ENCODE peak calls at places on chromosomes 13 and 19, in seven cellular contexts. T, B, I, Y, V, G and Z are unnamed samples.

GRCh38 chr13:50275392-50276063 is 260.3 kb downstream of the KCNRG start:
- DNase-seq in T (no peak), B (no peak), I (no peak), Y (peak; percentile 18), V (no peak), G (no peak), Z (no peak)

GRCh38 chr19:52599241-52599640 is 29.2 kb downstream of the ZNF701 start:
- DNase-seq in T (no peak), B (no peak), I (no peak), Y (no peak), V (no peak), G (no peak), Z (no peak)

GRCh38 chr13:98539655-98540054 is 37.3 kb downstream of the STK24 start:
- DNase-seq in T (no peak), B (no peak), I (no peak), Y (no peak), V (no peak), G (no peak), Z (no peak)

GRCh38 chr13:30194906-30195305 is 112.4 kb downstream of the KATNAL1 start:
- DNase-seq in T (no peak), B (no peak), I (no peak), Y (no peak), V (no peak), G (no peak), Z (no peak)

GRCh38 chr19:42069619-42070293 is at the start of gene GRIK5:
- DNase-seq in T (no peak), B (no peak), I (no peak), Y (no peak), V (no peak), G (peak; percentile 65), Z (no peak)

GRCh38 chr13:29756506-29756905 is 93.9 kb downstream of the UBL3 start:
- DNase-seq in T (no peak), B (no peak), I (no peak), Y (no peak), V (no peak), G (no peak), Z (no peak)

GRCh38 chr13:44573071-44573470 is 3.1 kb downstream of the TSC22D1 start:
- DNase-seq in T (no peak), B (no peak), I (no peak), Y (no peak), V (no peak), G (peak; percentile 60), Z (no peak)

GRCh38 chr13:51222510-51223283 is 499 bp downstream of the FAM124A start:
- DNase-seq in T (no peak), B (no peak), I (no peak), Y (no peak), V (peak; percentile 29), G (peak; percentile 69), Z (no peak)

GRCh38 chr19:7550987-7551761 is 15.7 kb downstream of the PNPLA6 start:
- DNase-seq in T (peak; percentile 81), B (no peak), I (peak; percentile 49), Y (no peak), V (peak; percentile 22), G (peak; percentile 97), Z (no peak)

GRCh38 chr19:45231891-45232290 is 13.3 kb downstream of the EXOC3L2 start:
- DNase-seq in T (no peak), B (no peak), I (no peak), Y (no peak), V (no peak), G (no peak), Z (no peak)

GRCh38 chr19:5369962-5370367 is 29.4 kb upstream of the PTPRS start:
- DNase-seq in T (peak; percentile 54), B (no peak), I (peak; percentile 48), Y (peak; percentile 48), V (peak; percentile 18), G (peak; percentile 73), Z (no peak)

GRCh38 chr19:40358773-40359172 is 10.3 kb downstream of the PLD3 start:
- DNase-seq in T (peak; percentile 20), B (no peak), I (peak; percentile 81), Y (no peak), V (peak; percentile 39), G (no peak), Z (no peak)

GRCh38 chr19:14363203-14364097 is 17.8 kb upstream of the ADGRE5 start:
- DNase-seq in T (peak; percentile 75), B (no peak), I (no peak), Y (peak; percentile 63), V (peak; percentile 40), G (peak; percentile 78), Z (no peak)

GRCh38 chr13:114124921-114125320 is 7.5 kb downstream of the RASA3 start:
- DNase-seq in T (no peak), B (peak; percentile 58), I (no peak), Y (peak; percentile 82), V (no peak), G (no peak), Z (peak; percentile 81)

GRCh38 chr19:44764975-44765948 is 12.4 kb upstream of the CBLC start:
- DNase-seq in T (peak; percentile 84), B (no peak), I (no peak), Y (no peak), V (no peak), G (no peak), Z (no peak)

GRCh38 chr19:30023330-30023729 is 81.3 kb downstream of the URI1 start:
- DNase-seq in T (no peak), B (no peak), I (no peak), Y (no peak), V (no peak), G (no peak), Z (no peak)

GRCh38 chr13:23743717-23744116 is 145.5 kb downstream of the MIPEP start:
- DNase-seq in T (no peak), B (no peak), I (no peak), Y (no peak), V (no peak), G (no peak), Z (no peak)

GRCh38 chr19:57992841-57993240 is 9.8 kb downstream of the ZNF606 start:
- DNase-seq in T (no peak), B (no peak), I (no peak), Y (no peak), V (no peak), G (no peak), Z (no peak)

GRCh38 chr19:36213793-36214387 is 575 bp downstream of the ZNF565 start:
- DNase-seq in T (no peak), B (no peak), I (no peak), Y (no peak), V (no peak), G (no peak), Z (no peak)

GRCh38 chr19:38941979-38942378 is 11.2 kb downstream of the MRPS12 start:
- DNase-seq in T (no peak), B (no peak), I (no peak), Y (no peak), V (no peak), G (no peak), Z (no peak)

GRCh38 chr19:38024991-38025716 is 118.1 kb downstream of the SIPA1L3 start:
- DNase-seq in T (no peak), B (no peak), I (no peak), Y (no peak), V (no peak), G (no peak), Z (no peak)

GRCh38 chr13:114127473-114128347 is 4.7 kb downstream of the RASA3 start:
- DNase-seq in T (no peak), B (no peak), I (no peak), Y (no peak), V (no peak), G (no peak), Z (no peak)